ENCODE peak calls at places on chromosomes 4 and X, in nine cellular contexts. One of them, this sample, is unnamed. For H3K4me1 and H3K36me3, the result is how much of the 10 kb centered on the place peaks cover.

GRCh38 chr4:40685300-40685699 is 55.6 kb upstream of the RBM47 start:
- DNase-seq in right lobe of liver: no peak
- DNase-seq in upper lobe of right lung: no peak
- DNase-seq in heart right ventricle: no peak
- DNase-seq in heart left ventricle: no peak
- DNase-seq in tibial nerve: no peak
- DNase-seq in spleen: no peak
- DNase-seq in H1: no peak
- DNase-seq in cardiac muscle cell: no peak
- DNase-seq in this sample: no peak

GRCh38 chrX:100994352-100995281 is 25.1 kb downstream of the ARL13A start:
- DNase-seq in right lobe of liver: no peak
- DNase-seq in upper lobe of right lung: no peak
- DNase-seq in heart right ventricle: no peak
- DNase-seq in heart left ventricle: no peak
- DNase-seq in tibial nerve: no peak
- DNase-seq in spleen: no peak
- DNase-seq in H1: no peak
- DNase-seq in cardiac muscle cell: no peak
- DNase-seq in this sample: no peak

GRCh38 chr4:7367894-7368293 is 66.8 kb downstream of the PSAPL1 start:
- DNase-seq in right lobe of liver: no peak
- DNase-seq in upper lobe of right lung: peak
- DNase-seq in heart right ventricle: no peak
- DNase-seq in heart left ventricle: no peak
- DNase-seq in tibial nerve: no peak
- DNase-seq in spleen: peak
- DNase-seq in H1: no peak
- DNase-seq in cardiac muscle cell: no peak
- DNase-seq in this sample: no peak

GRCh38 chr4:121252224-121252806 is 88.2 kb upstream of the TNIP3 start:
- DNase-seq in right lobe of liver: peak
- DNase-seq in upper lobe of right lung: peak
- DNase-seq in heart right ventricle: peak
- DNase-seq in heart left ventricle: peak
- DNase-seq in tibial nerve: peak
- DNase-seq in spleen: peak
- DNase-seq in H1: peak
- DNase-seq in cardiac muscle cell: peak
- DNase-seq in this sample: peak

GRCh38 chr4:78627046-78627965 is 75.7 kb downstream of the ANXA3 start:
- DNase-seq in right lobe of liver: no peak
- DNase-seq in upper lobe of right lung: no peak
- DNase-seq in heart right ventricle: no peak
- DNase-seq in heart left ventricle: no peak
- DNase-seq in tibial nerve: no peak
- DNase-seq in spleen: no peak
- DNase-seq in H1: no peak
- DNase-seq in cardiac muscle cell: no peak
- DNase-seq in this sample: no peak

GRCh38 chrX:150200820-150201287 is 162.3 kb upstream of the MAMLD1 start:
- DNase-seq in right lobe of liver: peak
- DNase-seq in upper lobe of right lung: no peak
- DNase-seq in heart right ventricle: no peak
- DNase-seq in heart left ventricle: no peak
- DNase-seq in tibial nerve: peak
- DNase-seq in spleen: peak
- DNase-seq in H1: no peak
- DNase-seq in cardiac muscle cell: no peak
- DNase-seq in this sample: peak

GRCh38 chrX:15413101-15413500 is 28.9 kb upstream of the VEGFD start:
- DNase-seq in right lobe of liver: no peak
- DNase-seq in upper lobe of right lung: no peak
- DNase-seq in heart right ventricle: no peak
- DNase-seq in heart left ventricle: peak
- DNase-seq in tibial nerve: no peak
- DNase-seq in spleen: no peak
- DNase-seq in H1: no peak
- DNase-seq in cardiac muscle cell: no peak
- DNase-seq in this sample: no peak

GRCh38 chr4:165493359-165493758 is 114.6 kb downstream of the CPE start:
- DNase-seq in right lobe of liver: peak
- DNase-seq in upper lobe of right lung: peak
- DNase-seq in heart right ventricle: peak
- DNase-seq in heart left ventricle: peak
- DNase-seq in tibial nerve: peak
- DNase-seq in spleen: peak
- DNase-seq in H1: peak
- DNase-seq in cardiac muscle cell: peak
- DNase-seq in this sample: peak

GRCh38 chr4:183097251-183098079 is 1.6 kb upstream of the WWC2 start:
- DNase-seq in right lobe of liver: peak
- DNase-seq in upper lobe of right lung: peak
- DNase-seq in heart right ventricle: peak
- DNase-seq in heart left ventricle: peak
- DNase-seq in tibial nerve: no peak
- DNase-seq in spleen: peak
- DNase-seq in H1: no peak
- DNase-seq in cardiac muscle cell: no peak
- DNase-seq in this sample: peak

GRCh38 chrX:150902434-150903109 is 4.1 kb upstream of the CD99L2 start:
- DNase-seq in right lobe of liver: no peak
- DNase-seq in upper lobe of right lung: no peak
- DNase-seq in heart right ventricle: no peak
- DNase-seq in heart left ventricle: no peak
- DNase-seq in tibial nerve: no peak
- DNase-seq in spleen: no peak
- DNase-seq in H1: peak
- DNase-seq in cardiac muscle cell: no peak
- DNase-seq in this sample: no peak

GRCh38 chr4:156972370-156972980 is 876 bp upstream of the PDGFC start:
- DNase-seq in right lobe of liver: no peak
- DNase-seq in upper lobe of right lung: no peak
- DNase-seq in heart right ventricle: no peak
- DNase-seq in heart left ventricle: no peak
- DNase-seq in tibial nerve: no peak
- DNase-seq in spleen: no peak
- DNase-seq in H1: no peak
- DNase-seq in cardiac muscle cell: peak
- DNase-seq in this sample: no peak

GRCh38 chr4:88605744-88606143 is 13.5 kb downstream of the HERC3 start:
- DNase-seq in right lobe of liver: no peak
- DNase-seq in upper lobe of right lung: no peak
- DNase-seq in heart right ventricle: no peak
- DNase-seq in heart left ventricle: no peak
- DNase-seq in tibial nerve: no peak
- DNase-seq in spleen: no peak
- DNase-seq in H1: no peak
- DNase-seq in cardiac muscle cell: no peak
- DNase-seq in this sample: no peak

GRCh38 chrX:107775734-107776511 is at the start of gene TSC22D3:
- DNase-seq in right lobe of liver: peak
- DNase-seq in upper lobe of right lung: peak
- DNase-seq in heart right ventricle: peak
- DNase-seq in heart left ventricle: peak
- DNase-seq in tibial nerve: peak
- DNase-seq in spleen: peak
- DNase-seq in H1: no peak
- DNase-seq in cardiac muscle cell: peak
- DNase-seq in this sample: peak

GRCh38 chrX:106933538-106933961 is 13.3 kb downstream of the CLDN2 start:
- DNase-seq in right lobe of liver: peak
- DNase-seq in upper lobe of right lung: peak
- DNase-seq in heart right ventricle: no peak
- DNase-seq in heart left ventricle: peak
- DNase-seq in tibial nerve: no peak
- DNase-seq in spleen: no peak
- DNase-seq in H1: no peak
- DNase-seq in cardiac muscle cell: peak
- DNase-seq in this sample: no peak

GRCh38 chrX:67648361-67648760 is 104.5 kb downstream of the AR start:
- DNase-seq in right lobe of liver: no peak
- DNase-seq in upper lobe of right lung: no peak
- DNase-seq in heart right ventricle: peak
- DNase-seq in heart left ventricle: peak
- DNase-seq in tibial nerve: no peak
- DNase-seq in spleen: no peak
- DNase-seq in H1: no peak
- DNase-seq in cardiac muscle cell: no peak
- DNase-seq in this sample: no peak

GRCh38 chr4:139922625-139923024 is 231.4 kb downstream of the MAML3 start:
- DNase-seq in right lobe of liver: no peak
- DNase-seq in upper lobe of right lung: no peak
- DNase-seq in heart right ventricle: no peak
- DNase-seq in heart left ventricle: peak
- DNase-seq in tibial nerve: no peak
- DNase-seq in spleen: no peak
- DNase-seq in H1: no peak
- DNase-seq in cardiac muscle cell: no peak
- DNase-seq in this sample: no peak

GRCh38 chr4:109434007-109434792 is 585 bp downstream of the SEC24B start:
- DNase-seq in right lobe of liver: peak
- DNase-seq in upper lobe of right lung: peak
- DNase-seq in heart right ventricle: peak
- DNase-seq in heart left ventricle: peak
- DNase-seq in tibial nerve: peak
- DNase-seq in spleen: no peak
- DNase-seq in H1: no peak
- DNase-seq in cardiac muscle cell: peak
- DNase-seq in this sample: peak
- H3K4me1 ChIP-seq in right lobe of liver: under half
- H3K4me1 ChIP-seq in upper lobe of right lung: under half
- H3K4me1 ChIP-seq in heart right ventricle: half or more
- H3K4me1 ChIP-seq in heart left ventricle: under half
- H3K4me1 ChIP-seq in tibial nerve: half or more
- H3K4me1 ChIP-seq in spleen: half or more
- H3K4me1 ChIP-seq in H1: under half
- H3K4me1 ChIP-seq in cardiac muscle cell: under half
- H3K4me1 ChIP-seq in this sample: under half

GRCh38 chrX:16992902-16993301 is 46.4 kb downstream of the REPS2 start:
- DNase-seq in right lobe of liver: no peak
- DNase-seq in upper lobe of right lung: no peak
- DNase-seq in heart right ventricle: no peak
- DNase-seq in heart left ventricle: no peak
- DNase-seq in tibial nerve: no peak
- DNase-seq in spleen: no peak
- DNase-seq in H1: no peak
- DNase-seq in cardiac muscle cell: no peak
- DNase-seq in this sample: no peak

GRCh38 chrX:16992411-16992810 is 46.0 kb downstream of the REPS2 start:
- DNase-seq in right lobe of liver: no peak
- DNase-seq in upper lobe of right lung: no peak
- DNase-seq in heart right ventricle: no peak
- DNase-seq in heart left ventricle: no peak
- DNase-seq in tibial nerve: no peak
- DNase-seq in spleen: no peak
- DNase-seq in H1: no peak
- DNase-seq in cardiac muscle cell: no peak
- DNase-seq in this sample: no peak

GRCh38 chrX:16997313-16997712 is 50.9 kb downstream of the REPS2 start:
- DNase-seq in right lobe of liver: peak
- DNase-seq in upper lobe of right lung: no peak
- DNase-seq in heart right ventricle: no peak
- DNase-seq in heart left ventricle: no peak
- DNase-seq in tibial nerve: no peak
- DNase-seq in spleen: no peak
- DNase-seq in H1: no peak
- DNase-seq in cardiac muscle cell: no peak
- DNase-seq in this sample: no peak

GRCh38 chrX:16990839-16991238 is 44.4 kb downstream of the REPS2 start:
- DNase-seq in right lobe of liver: no peak
- DNase-seq in upper lobe of right lung: no peak
- DNase-seq in heart right ventricle: no peak
- DNase-seq in heart left ventricle: no peak
- DNase-seq in tibial nerve: no peak
- DNase-seq in spleen: no peak
- DNase-seq in H1: no peak
- DNase-seq in cardiac muscle cell: no peak
- DNase-seq in this sample: no peak

GRCh38 chrX:16993791-16994318 is 47.4 kb downstream of the REPS2 start:
- DNase-seq in right lobe of liver: no peak
- DNase-seq in upper lobe of right lung: no peak
- DNase-seq in heart right ventricle: no peak
- DNase-seq in heart left ventricle: no peak
- DNase-seq in tibial nerve: no peak
- DNase-seq in spleen: no peak
- DNase-seq in H1: no peak
- DNase-seq in cardiac muscle cell: no peak
- DNase-seq in this sample: no peak
- TF ChIP-seq CTCF in right lobe of liver: no peak
- TF ChIP-seq CTCF in upper lobe of right lung: no peak
- TF ChIP-seq CTCF in heart right ventricle: no peak
- TF ChIP-seq CTCF in heart left ventricle: no peak
- TF ChIP-seq CTCF in tibial nerve: no peak
- TF ChIP-seq CTCF in spleen: no peak
- TF ChIP-seq CTCF in H1: peak
- TF ChIP-seq CTCF in cardiac muscle cell: no peak
- TF ChIP-seq CTCF in this sample: no peak

DNA sequence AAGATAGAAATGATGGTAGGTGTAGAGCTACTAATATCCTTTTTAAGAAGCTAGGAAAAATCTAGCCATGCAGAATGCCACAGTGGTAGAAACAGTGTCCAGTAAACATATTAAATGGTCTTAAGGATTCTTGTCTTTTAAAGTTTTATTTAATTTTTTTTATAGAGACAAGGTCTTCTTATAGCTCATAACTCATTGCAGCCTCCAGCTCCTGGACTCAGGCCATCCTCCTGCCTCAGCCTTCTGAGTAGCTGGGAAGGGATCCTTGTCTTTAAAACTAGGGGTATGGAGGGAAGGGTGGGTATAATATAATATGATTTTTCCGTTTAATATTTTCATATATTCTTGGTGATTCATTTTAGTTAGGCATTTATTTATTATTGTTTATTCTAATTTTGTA is 3.8 kb downstream of the TMEM165 start:
- DNase-seq in right lobe of liver: no peak
- DNase-seq in upper lobe of right lung: no peak
- DNase-seq in heart right ventricle: no peak
- DNase-seq in heart left ventricle: no peak
- DNase-seq in tibial nerve: no peak
- DNase-seq in spleen: no peak
- DNase-seq in H1: no peak
- DNase-seq in cardiac muscle cell: no peak
- DNase-seq in this sample: no peak
- H3K36me3 ChIP-seq in right lobe of liver: under half
- H3K36me3 ChIP-seq in upper lobe of right lung: under half
- H3K36me3 ChIP-seq in heart right ventricle: under half
- H3K36me3 ChIP-seq in heart left ventricle: under half
- H3K36me3 ChIP-seq in tibial nerve: under half
- H3K36me3 ChIP-seq in spleen: under half
- H3K36me3 ChIP-seq in H1: under half
- H3K36me3 ChIP-seq in cardiac muscle cell: under half
- H3K36me3 ChIP-seq in this sample: under half

DNA sequence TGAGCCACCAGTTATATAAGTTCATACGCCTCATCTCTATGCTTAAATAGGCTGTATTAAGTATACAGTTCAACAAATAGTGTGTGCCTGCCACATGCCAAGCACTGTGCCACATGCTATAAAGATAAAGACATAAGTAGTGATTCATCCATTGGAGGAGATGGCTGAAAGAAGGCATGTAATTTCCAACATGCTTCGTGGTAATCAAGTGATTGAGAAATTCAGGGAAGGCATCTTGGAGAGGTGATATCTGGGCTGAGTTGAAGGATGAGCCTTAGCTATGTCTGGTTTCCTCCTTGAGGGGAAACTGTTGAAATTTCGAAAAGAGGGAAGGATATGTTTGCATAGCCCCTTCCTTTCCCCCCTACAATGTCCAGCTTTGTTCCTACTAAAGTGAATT is 96.5 kb downstream of the ARHGAP10 start:
- DNase-seq in right lobe of liver: no peak
- DNase-seq in upper lobe of right lung: no peak
- DNase-seq in heart right ventricle: no peak
- DNase-seq in heart left ventricle: no peak
- DNase-seq in tibial nerve: no peak
- DNase-seq in spleen: no peak
- DNase-seq in H1: no peak
- DNase-seq in cardiac muscle cell: no peak
- DNase-seq in this sample: no peak
- H3K4me1 ChIP-seq in right lobe of liver: under half
- H3K4me1 ChIP-seq in upper lobe of right lung: half or more
- H3K4me1 ChIP-seq in heart right ventricle: under half
- H3K4me1 ChIP-seq in heart left ventricle: under half
- H3K4me1 ChIP-seq in tibial nerve: half or more
- H3K4me1 ChIP-seq in spleen: half or more
- H3K4me1 ChIP-seq in H1: under half
- H3K4me1 ChIP-seq in cardiac muscle cell: under half
- H3K4me1 ChIP-seq in this sample: under half

This sample was measured in CD8-positive, alpha-beta T cell.